ENCODE peak calls at places on chromosome 1, in nine cellular contexts. N is A549, W is cardiac fibroblast, C is neuronal stem cell, X is GM12865, T is Peyer's patch, Q is DND-41, Y is fibroblast of mammary gland, R is Karpas-422. O is an unnamed sample.

GRCh38 chr1:29090937-29091618 is 32.6 kb downstream of the TMEM200B start:
- DNase-seq in N (no peak), W (no peak), C (no peak), X (no peak), T (no peak), Q (no peak), Y (no peak), R (no peak), O (no peak)

GRCh38 chr1:904271-904950 is 19.3 kb upstream of the SAMD11 start:
- DNase-seq in N (no peak), W (peak; percentile 94), C (peak; percentile 80), X (peak; percentile 90), T (peak; percentile 84), Q (peak; percentile 90), Y (peak; percentile 70), R (peak; percentile 94), O (peak; percentile 81)

GRCh38 chr1:33927721-33928120 is 63.8 kb downstream of the HMGB4 start:
- DNase-seq in N (no peak), W (no peak), C (no peak), X (no peak), T (no peak), Q (no peak), Y (no peak), R (no peak), O (no peak)

GRCh38 chr1:116833655-116834054 is 76.1 kb upstream of the PTGFRN start:
- DNase-seq in N (no peak), W (no peak), C (no peak), X (no peak), T (no peak), Q (no peak), Y (no peak), R (no peak), O (no peak)

GRCh38 chr1:174999216-174999925 is 376 bp upstream of the CACYBP start:
- DNase-seq in N (peak; percentile 86), W (peak; percentile 100), C (peak; percentile 98), X (peak; percentile 99), T (peak; percentile 99), Q (peak; percentile 97), Y (peak; percentile 99), R (peak; percentile 99), O (peak; percentile 99)

GRCh38 chr1:184322253-184322652 is 64.6 kb upstream of the C1orf21 start:
- DNase-seq in N (no peak), W (no peak), C (no peak), X (no peak), T (no peak), Q (no peak), Y (no peak), R (no peak), O (no peak)

GRCh38 chr1:975896-976683 is 5.8 kb downstream of the PERM1 start:
- DNase-seq in N (peak; percentile 80), W (peak; percentile 61), C (no peak), X (peak; percentile 81), T (peak; percentile 72), Q (peak; percentile 68), Y (peak; percentile 38), R (peak; percentile 91), O (no peak)

GRCh38 chr1:206859082-206859491 is 6.3 kb upstream of the IL20 start:
- DNase-seq in N (no peak), W (peak; percentile 45), C (no peak), X (no peak), T (no peak), Q (no peak), Y (no peak), R (no peak), O (no peak)

GRCh38 chr1:53552146-53552940 is 93.1 kb downstream of the DMRTB1 start:
- DNase-seq in N (no peak), W (no peak), C (no peak), X (no peak), T (peak; percentile 18), Q (no peak), Y (no peak), R (no peak), O (no peak)

GRCh38 chr1:28279721-28280120 is 20.4 kb downstream of the SESN2 start:
- DNase-seq in N (no peak), W (no peak), C (no peak), X (no peak), T (no peak), Q (no peak), Y (no peak), R (no peak), O (no peak)

GRCh38 chr1:192660613-192661012 is 24.7 kb downstream of the RGS13 start:
- DNase-seq in N (no peak), W (no peak), C (no peak), X (no peak), T (no peak), Q (no peak), Y (no peak), R (no peak), O (no peak)

GRCh38 chr1:25621876-25622275 is 5.3 kb downstream of the MAN1C1 start:
- DNase-seq in N (no peak), W (no peak), C (no peak), X (peak; percentile 32), T (no peak), Q (no peak), Y (no peak), R (no peak), O (no peak)

GRCh38 chr1:42951588-42951987 is 7.1 kb downstream of the SLC2A1 start:
- DNase-seq in N (no peak), W (no peak), C (no peak), X (no peak), T (no peak), Q (no peak), Y (no peak), R (no peak), O (no peak)

GRCh38 chr1:55927934-55928333 is 651.4 kb downstream of the PLPP3 start:
- DNase-seq in N (no peak), W (peak; percentile 42), C (no peak), X (no peak), T (no peak), Q (no peak), Y (peak; percentile 33), R (no peak), O (no peak)

DNA sequence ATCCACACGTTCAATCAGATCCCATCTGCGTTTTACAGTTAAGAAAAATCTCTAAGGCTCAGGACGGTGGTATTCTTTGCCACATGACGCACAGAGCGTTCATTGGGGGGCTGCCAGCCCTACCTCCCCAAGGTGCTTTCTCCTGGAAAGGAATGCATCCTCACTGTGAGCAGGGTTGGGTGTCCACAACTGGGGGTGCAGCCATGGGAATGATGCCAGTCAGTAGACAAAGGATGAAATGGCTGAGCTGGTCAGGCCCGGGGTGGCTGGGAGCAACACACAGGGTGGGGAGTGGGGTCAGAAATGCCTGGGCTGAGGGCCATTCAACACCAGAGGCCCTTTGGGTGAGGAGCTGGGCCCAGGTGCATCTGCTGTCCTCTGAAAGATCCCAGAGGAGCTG is 25.9 kb downstream of the OPTC start:
- DNase-seq in N (no peak), W (no peak), C (no peak), X (no peak), T (no peak), Q (no peak), Y (no peak), R (no peak), O (no peak)
- H3K4me3 ChIP-seq in N (no peak overlapping the region), W (no peak overlapping the region), C (no peak overlapping the region), X (no peak overlapping the region), T (no peak overlapping the region), Q (no peak overlapping the region), Y (no peak overlapping the region), R (no peak overlapping the region), O (no peak overlapping the region)

GRCh38 chr1:110005971-110006370 is 21.4 kb downstream of the AHCYL1 start:
- DNase-seq in N (no peak), W (no peak), C (no peak), X (no peak), T (no peak), Q (no peak), Y (no peak), R (no peak), O (no peak)

GRCh38 chr1:110002695-110003094 is 18.1 kb downstream of the AHCYL1 start:
- DNase-seq in N (no peak), W (no peak), C (no peak), X (no peak), T (no peak), Q (no peak), Y (no peak), R (no peak), O (no peak)

GRCh38 chr1:110003747-110004428 is 19.3 kb downstream of the AHCYL1 start:
- DNase-seq in N (peak; percentile 47), W (peak; percentile 98), C (peak; percentile 29), X (peak; percentile 84), T (peak; percentile 87), Q (peak; percentile 42), Y (peak; percentile 98), R (no peak), O (peak; percentile 87)

GRCh38 chr1:110006516-110006915 is 22.0 kb downstream of the AHCYL1 start:
- DNase-seq in N (no peak), W (no peak), C (no peak), X (no peak), T (no peak), Q (no peak), Y (no peak), R (no peak), O (no peak)

GRCh38 chr1:110004583-110004982 is 20.0 kb downstream of the AHCYL1 start:
- DNase-seq in N (no peak), W (no peak), C (no peak), X (no peak), T (no peak), Q (no peak), Y (no peak), R (no peak), O (no peak)
- H3K4me3 ChIP-seq in N (peak overlapping the region; percentile 47), W (no peak overlapping the region), C (no peak overlapping the region), X (no peak overlapping the region), T (no peak overlapping the region), Q (no peak overlapping the region), Y (peak overlapping the region; percentile 25), R (no peak overlapping the region), O (no peak overlapping the region)

GRCh38 chr1:88237026-88237425 is 447.0 kb upstream of the PKN2 start:
- DNase-seq in N (no peak), W (peak; percentile 8), C (no peak), X (no peak), T (no peak), Q (no peak), Y (peak; percentile 79), R (no peak), O (no peak)
- H3K4me3 ChIP-seq in N (no peak overlapping the region), W (no peak overlapping the region), C (no peak overlapping the region), X (no peak overlapping the region), T (no peak overlapping the region), Q (no peak overlapping the region), Y (no peak overlapping the region), R (no peak overlapping the region), O (no peak overlapping the region)

GRCh38 chr1:67739361-67739760 is 54.4 kb downstream of the GADD45A start:
- DNase-seq in N (no peak), W (no peak), C (no peak), X (no peak), T (no peak), Q (no peak), Y (no peak), R (no peak), O (no peak)

GRCh38 chr1:67743072-67743725 is 58.2 kb downstream of the GADD45A start:
- DNase-seq in N (no peak), W (no peak), C (no peak), X (no peak), T (no peak), Q (no peak), Y (no peak), R (no peak), O (no peak)

GRCh38 chr1:67738401-67738800 is 53.4 kb downstream of the GADD45A start:
- DNase-seq in N (no peak), W (no peak), C (no peak), X (no peak), T (no peak), Q (no peak), Y (no peak), R (no peak), O (no peak)

GRCh38 chr1:67741121-67741520 is 56.1 kb downstream of the GADD45A start:
- DNase-seq in N (no peak), W (no peak), C (no peak), X (no peak), T (peak; percentile 72), Q (no peak), Y (no peak), R (no peak), O (no peak)

GRCh38 chr1:67741786-67742185 is 56.8 kb downstream of the GADD45A start:
- DNase-seq in N (no peak), W (no peak), C (no peak), X (no peak), T (no peak), Q (no peak), Y (no peak), R (no peak), O (no peak)
- H3K4me3 ChIP-seq in N (no peak overlapping the region), W (no peak overlapping the region), C (no peak overlapping the region), X (no peak overlapping the region), T (no peak overlapping the region), Q (no peak overlapping the region), Y (no peak overlapping the region), R (no peak overlapping the region), O (no peak overlapping the region)

O was measured in right atrium auricular region.